ENCODE peak calls at places on chromosomes 16 and 17, in seven cellular contexts. One of them, this sample, is unnamed.

GRCh38 chr17:28575126-28575795 is 1.4 kb downstream of the ALDOC start:
- DNase-seq in mesendoderm: peak
- DNase-seq in heart right ventricle: peak
- DNase-seq in transverse colon: no peak
- DNase-seq in CD4-positive, alpha-beta memory T cell: no peak
- DNase-seq in RWPE1: no peak
- DNase-seq in psoas muscle: no peak
- DNase-seq in this sample: no peak

GRCh38 chr17:74778960-74779359 is 2.8 kb upstream of the NAT9 start:
- DNase-seq in mesendoderm: no peak
- DNase-seq in heart right ventricle: no peak
- DNase-seq in transverse colon: no peak
- DNase-seq in CD4-positive, alpha-beta memory T cell: no peak
- DNase-seq in RWPE1: no peak
- DNase-seq in psoas muscle: no peak
- DNase-seq in this sample: no peak

GRCh38 chr16:70157477-70158260 is 15.9 kb upstream of the CLEC18C start:
- DNase-seq in mesendoderm: no peak
- DNase-seq in heart right ventricle: no peak
- DNase-seq in transverse colon: no peak
- DNase-seq in CD4-positive, alpha-beta memory T cell: no peak
- DNase-seq in RWPE1: no peak
- DNase-seq in psoas muscle: no peak
- DNase-seq in this sample: no peak

GRCh38 chr16:49833796-49834195 is 22.1 kb downstream of the ZNF423 start:
- DNase-seq in mesendoderm: no peak
- DNase-seq in heart right ventricle: no peak
- DNase-seq in transverse colon: no peak
- DNase-seq in CD4-positive, alpha-beta memory T cell: no peak
- DNase-seq in RWPE1: no peak
- DNase-seq in psoas muscle: peak
- DNase-seq in this sample: peak

GRCh38 chr17:72038427-72038826 is 82.4 kb upstream of the SOX9 start:
- DNase-seq in mesendoderm: no peak
- DNase-seq in heart right ventricle: no peak
- DNase-seq in transverse colon: no peak
- DNase-seq in CD4-positive, alpha-beta memory T cell: no peak
- DNase-seq in RWPE1: no peak
- DNase-seq in psoas muscle: no peak
- DNase-seq in this sample: no peak

GRCh38 chr16:82070656-82071369 is 35.8 kb downstream of the HSD17B2 start:
- DNase-seq in mesendoderm: peak
- DNase-seq in heart right ventricle: no peak
- DNase-seq in transverse colon: no peak
- DNase-seq in CD4-positive, alpha-beta memory T cell: no peak
- DNase-seq in RWPE1: peak
- DNase-seq in psoas muscle: no peak
- DNase-seq in this sample: no peak

GRCh38 chr16:17397499-17397891 is 73.3 kb downstream of the XYLT1 start:
- DNase-seq in mesendoderm: no peak
- DNase-seq in heart right ventricle: peak
- DNase-seq in transverse colon: peak
- DNase-seq in CD4-positive, alpha-beta memory T cell: peak
- DNase-seq in RWPE1: no peak
- DNase-seq in psoas muscle: no peak
- DNase-seq in this sample: no peak

GRCh38 chr17:74361613-74362391 is at the start of gene BTBD17:
- DNase-seq in mesendoderm: peak
- DNase-seq in heart right ventricle: peak
- DNase-seq in transverse colon: peak
- DNase-seq in CD4-positive, alpha-beta memory T cell: no peak
- DNase-seq in RWPE1: no peak
- DNase-seq in psoas muscle: peak
- DNase-seq in this sample: no peak

GRCh38 chr17:8060274-8060673 is 21.4 kb downstream of the ALOX15B start:
- DNase-seq in mesendoderm: peak
- DNase-seq in heart right ventricle: peak
- DNase-seq in transverse colon: peak
- DNase-seq in CD4-positive, alpha-beta memory T cell: peak
- DNase-seq in RWPE1: peak
- DNase-seq in psoas muscle: no peak
- DNase-seq in this sample: peak

GRCh38 chr17:53058031-53058430 is 764.7 kb upstream of the KIF2B start:
- DNase-seq in mesendoderm: no peak
- DNase-seq in heart right ventricle: no peak
- DNase-seq in transverse colon: no peak
- DNase-seq in CD4-positive, alpha-beta memory T cell: no peak
- DNase-seq in RWPE1: no peak
- DNase-seq in psoas muscle: no peak
- DNase-seq in this sample: no peak

GRCh38 chr17:66637491-66637890 is 197.4 kb upstream of the CACNG5 start:
- DNase-seq in mesendoderm: no peak
- DNase-seq in heart right ventricle: no peak
- DNase-seq in transverse colon: no peak
- DNase-seq in CD4-positive, alpha-beta memory T cell: no peak
- DNase-seq in RWPE1: peak
- DNase-seq in psoas muscle: no peak
- DNase-seq in this sample: no peak

GRCh38 chr17:41494524-41494923 is 4.8 kb upstream of the KRT36 start:
- DNase-seq in mesendoderm: peak
- DNase-seq in heart right ventricle: no peak
- DNase-seq in transverse colon: no peak
- DNase-seq in CD4-positive, alpha-beta memory T cell: no peak
- DNase-seq in RWPE1: peak
- DNase-seq in psoas muscle: no peak
- DNase-seq in this sample: no peak

GRCh38 chr17:57751348-57751970 is 6.4 kb upstream of the CCDC182 start:
- DNase-seq in mesendoderm: no peak
- DNase-seq in heart right ventricle: no peak
- DNase-seq in transverse colon: no peak
- DNase-seq in CD4-positive, alpha-beta memory T cell: no peak
- DNase-seq in RWPE1: no peak
- DNase-seq in psoas muscle: no peak
- DNase-seq in this sample: no peak

GRCh38 chr17:65359016-65359415 is 202.4 kb downstream of the AXIN2 start:
- DNase-seq in mesendoderm: peak
- DNase-seq in heart right ventricle: no peak
- DNase-seq in transverse colon: no peak
- DNase-seq in CD4-positive, alpha-beta memory T cell: no peak
- DNase-seq in RWPE1: peak
- DNase-seq in psoas muscle: no peak
- DNase-seq in this sample: no peak

GRCh38 chr16:71709231-71709781 is 15.2 kb downstream of the PHLPP2 start:
- DNase-seq in mesendoderm: peak
- DNase-seq in heart right ventricle: no peak
- DNase-seq in transverse colon: no peak
- DNase-seq in CD4-positive, alpha-beta memory T cell: no peak
- DNase-seq in RWPE1: peak
- DNase-seq in psoas muscle: no peak
- DNase-seq in this sample: no peak

GRCh38 chr17:79036609-79037008 is 12.6 kb downstream of the C1QTNF1 start:
- DNase-seq in mesendoderm: no peak
- DNase-seq in heart right ventricle: no peak
- DNase-seq in transverse colon: no peak
- DNase-seq in CD4-positive, alpha-beta memory T cell: no peak
- DNase-seq in RWPE1: peak
- DNase-seq in psoas muscle: no peak
- DNase-seq in this sample: no peak

GRCh38 chr16:78961464-78961863 is 639.1 kb downstream of the MAF start:
- DNase-seq in mesendoderm: no peak
- DNase-seq in heart right ventricle: no peak
- DNase-seq in transverse colon: no peak
- DNase-seq in CD4-positive, alpha-beta memory T cell: no peak
- DNase-seq in RWPE1: no peak
- DNase-seq in psoas muscle: no peak
- DNase-seq in this sample: no peak

GRCh38 chr17:13921841-13922776 is 147.2 kb upstream of the COX10 start:
- DNase-seq in mesendoderm: peak
- DNase-seq in heart right ventricle: no peak
- DNase-seq in transverse colon: no peak
- DNase-seq in CD4-positive, alpha-beta memory T cell: no peak
- DNase-seq in RWPE1: no peak
- DNase-seq in psoas muscle: no peak
- DNase-seq in this sample: no peak

GRCh38 chr16:38941-39892 is 14.2 kb downstream of the POLR3K start:
- DNase-seq in mesendoderm: no peak
- DNase-seq in heart right ventricle: no peak
- DNase-seq in transverse colon: peak
- DNase-seq in CD4-positive, alpha-beta memory T cell: peak
- DNase-seq in RWPE1: no peak
- DNase-seq in psoas muscle: no peak
- DNase-seq in this sample: no peak

GRCh38 chr17:40536731-40537171 is 28.5 kb downstream of the CCR7 start:
- DNase-seq in mesendoderm: no peak
- DNase-seq in heart right ventricle: no peak
- DNase-seq in transverse colon: no peak
- DNase-seq in CD4-positive, alpha-beta memory T cell: no peak
- DNase-seq in RWPE1: no peak
- DNase-seq in psoas muscle: peak
- DNase-seq in this sample: peak

GRCh38 chr17:6626616-6627015 is 13.9 kb downstream of the KIAA0753 start:
- DNase-seq in mesendoderm: no peak
- DNase-seq in heart right ventricle: no peak
- DNase-seq in transverse colon: no peak
- DNase-seq in CD4-positive, alpha-beta memory T cell: no peak
- DNase-seq in RWPE1: no peak
- DNase-seq in psoas muscle: no peak
- DNase-seq in this sample: no peak

GRCh38 chr16:11139624-11140375 is 116.2 kb downstream of the SOCS1 start:
- DNase-seq in mesendoderm: peak
- DNase-seq in heart right ventricle: no peak
- DNase-seq in transverse colon: no peak
- DNase-seq in CD4-positive, alpha-beta memory T cell: peak
- DNase-seq in RWPE1: no peak
- DNase-seq in psoas muscle: no peak
- DNase-seq in this sample: peak

GRCh38 chr17:42779942-42780815 is at the start of gene WNK4:
- DNase-seq in mesendoderm: peak
- DNase-seq in heart right ventricle: no peak
- DNase-seq in transverse colon: peak
- DNase-seq in CD4-positive, alpha-beta memory T cell: no peak
- DNase-seq in RWPE1: no peak
- DNase-seq in psoas muscle: no peak
- DNase-seq in this sample: no peak
- H3K27ac ChIP-seq in mesendoderm: no peak
- H3K27ac ChIP-seq in heart right ventricle: no peak
- H3K27ac ChIP-seq in transverse colon: peak
- H3K27ac ChIP-seq in CD4-positive, alpha-beta memory T cell: no peak
- H3K27ac ChIP-seq in RWPE1: peak
- H3K27ac ChIP-seq in psoas muscle: no peak
- H3K27ac ChIP-seq in this sample: no peak

DNA sequence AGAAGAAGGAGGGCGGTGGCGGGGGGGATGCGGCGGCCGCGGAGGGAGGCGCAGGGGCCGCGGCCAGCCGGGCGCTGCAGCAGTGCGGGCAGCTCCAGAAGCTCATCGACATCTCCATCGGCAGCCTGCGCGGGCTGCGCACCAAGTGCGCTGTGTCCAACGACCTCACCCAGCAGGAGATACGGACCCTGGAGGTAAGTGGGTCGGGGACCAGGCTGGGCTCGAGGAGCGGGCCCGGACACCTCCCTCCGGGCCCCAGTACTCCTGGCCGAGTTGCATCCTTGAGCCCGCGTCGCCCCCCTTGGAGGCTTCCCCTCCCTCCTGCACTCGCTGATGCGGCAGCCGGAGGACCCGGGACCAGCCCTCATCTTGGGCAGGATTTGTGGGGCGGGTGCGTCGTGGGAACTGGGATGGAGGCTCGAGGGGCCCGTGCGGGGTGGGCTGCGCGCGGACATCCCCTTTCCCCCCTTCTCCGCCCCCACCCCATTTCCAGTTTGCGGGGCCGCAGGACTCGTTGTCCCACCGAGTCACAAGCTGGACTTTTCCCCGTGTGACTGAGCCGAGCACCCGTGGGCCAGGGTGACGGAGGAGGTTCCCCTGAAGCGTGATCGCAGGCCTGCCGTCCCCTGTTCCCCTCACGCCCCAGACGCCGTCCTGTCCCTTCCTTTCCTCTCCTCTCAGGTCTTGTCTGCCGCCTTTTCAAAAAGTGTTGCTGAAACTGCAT is 595 bp downstream of the KSR1 start:
- DNase-seq in mesendoderm: no peak
- DNase-seq in heart right ventricle: peak
- DNase-seq in transverse colon: peak
- DNase-seq in CD4-positive, alpha-beta memory T cell: no peak
- DNase-seq in RWPE1: no peak
- DNase-seq in psoas muscle: peak
- DNase-seq in this sample: no peak
- H3K27ac ChIP-seq in mesendoderm: no peak
- H3K27ac ChIP-seq in heart right ventricle: peak
- H3K27ac ChIP-seq in transverse colon: peak
- H3K27ac ChIP-seq in CD4-positive, alpha-beta memory T cell: peak
- H3K27ac ChIP-seq in RWPE1: no peak
- H3K27ac ChIP-seq in psoas muscle: peak
- H3K27ac ChIP-seq in this sample: peak

DNA sequence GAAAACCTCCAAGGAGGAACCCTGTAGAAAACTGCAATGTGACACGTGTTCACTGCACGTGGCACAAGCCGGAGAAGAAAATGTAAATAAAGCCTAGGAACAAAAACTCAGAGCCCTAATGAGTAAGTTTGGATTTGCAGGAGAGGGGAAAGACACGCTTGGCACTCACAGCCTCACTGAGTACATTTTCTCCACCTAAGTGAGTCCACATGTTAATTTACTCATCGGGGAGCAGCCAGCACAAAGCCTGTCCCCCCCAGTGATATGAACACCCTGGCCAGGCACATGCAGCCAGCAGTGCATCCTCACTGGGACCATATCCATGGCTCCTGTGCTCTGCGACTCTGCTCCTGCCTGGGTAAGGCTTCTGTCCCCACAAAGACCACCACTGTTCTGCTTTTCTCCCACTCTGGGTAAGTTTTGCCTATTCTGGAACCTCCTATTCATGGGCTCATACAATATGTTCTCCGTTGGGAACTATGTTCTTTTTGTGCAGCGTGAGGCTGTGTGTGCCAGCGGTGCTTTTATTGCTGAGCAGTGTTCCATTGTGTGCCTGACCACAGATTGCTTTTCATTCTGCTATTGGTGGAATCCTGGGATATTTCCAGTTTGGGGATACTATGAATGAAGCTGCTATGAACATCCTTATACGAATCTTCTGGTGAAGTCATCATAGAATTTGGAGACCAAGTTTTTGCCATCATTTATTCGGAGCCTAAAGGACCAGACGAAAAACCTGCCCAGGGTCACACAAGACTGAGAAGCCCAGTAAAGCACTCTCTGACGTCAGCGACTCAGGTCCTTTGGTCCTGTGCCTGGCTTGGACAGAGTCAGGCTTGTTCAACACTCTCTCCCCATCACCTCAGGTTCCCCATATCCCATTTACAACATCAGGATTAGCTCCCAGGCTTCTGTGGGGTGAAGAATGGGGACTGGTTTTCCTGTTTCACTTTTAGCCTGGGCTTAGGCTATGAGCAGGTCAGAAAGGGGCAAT is 53.3 kb downstream of the RNF112 start:
- DNase-seq in mesendoderm: no peak
- DNase-seq in heart right ventricle: no peak
- DNase-seq in transverse colon: no peak
- DNase-seq in CD4-positive, alpha-beta memory T cell: no peak
- DNase-seq in RWPE1: no peak
- DNase-seq in psoas muscle: no peak
- DNase-seq in this sample: peak
- H3K27ac ChIP-seq in mesendoderm: no peak
- H3K27ac ChIP-seq in heart right ventricle: no peak
- H3K27ac ChIP-seq in transverse colon: peak
- H3K27ac ChIP-seq in CD4-positive, alpha-beta memory T cell: no peak
- H3K27ac ChIP-seq in RWPE1: no peak
- H3K27ac ChIP-seq in psoas muscle: no peak
- H3K27ac ChIP-seq in this sample: no peak

GRCh38 chr16:13781579-13782338 is 138.2 kb upstream of the ERCC4 start:
- DNase-seq in mesendoderm: no peak
- DNase-seq in heart right ventricle: peak
- DNase-seq in transverse colon: no peak
- DNase-seq in CD4-positive, alpha-beta memory T cell: no peak
- DNase-seq in RWPE1: no peak
- DNase-seq in psoas muscle: no peak
- DNase-seq in this sample: no peak
- H3K27ac ChIP-seq in mesendoderm: no peak
- H3K27ac ChIP-seq in heart right ventricle: no peak
- H3K27ac ChIP-seq in transverse colon: no peak
- H3K27ac ChIP-seq in CD4-positive, alpha-beta memory T cell: no peak
- H3K27ac ChIP-seq in RWPE1: no peak
- H3K27ac ChIP-seq in psoas muscle: peak
- H3K27ac ChIP-seq in this sample: no peak

This sample was measured in tibial artery.